ENCODE peak calls at places on chromosomes 4 and X, in seven cellular contexts. S, F, B, I, Z, K and C are unnamed samples.

GRCh38 chr4:90080116-90080515 is 47.1 kb upstream of the CCSER1 start:
- DNase-seq in S (no peak), F (no peak), B (no peak), I (no peak), Z (no peak), K (no peak), C (no peak)

GRCh38 chrX:20347486-20347885 is 80.8 kb upstream of the RPS6KA3 start:
- DNase-seq in S (no peak), F (no peak), B (no peak), I (no peak), Z (no peak), K (no peak), C (no peak)

GRCh38 chrX:125713633-125714032 is 394.0 kb downstream of the TEX13C start:
- DNase-seq in S (no peak), F (no peak), B (no peak), I (no peak), Z (no peak), K (no peak), C (no peak)

GRCh38 chr4:5976431-5976830 is 41.8 kb downstream of the C4orf50 start:
- DNase-seq in S (no peak), F (no peak), B (peak; percentile 56), I (no peak), Z (no peak), K (no peak), C (no peak)

GRCh38 chrX:102840871-102841705 is 96.0 kb upstream of the RAB40AL start:
- DNase-seq in S (no peak), F (no peak), B (peak; percentile 69), I (no peak), Z (no peak), K (no peak), C (no peak)

GRCh38 chr4:31741321-31741720 is 1021.2 kb downstream of the PCDH7 start:
- DNase-seq in S (no peak), F (no peak), B (no peak), I (no peak), Z (no peak), K (no peak), C (no peak)

GRCh38 chr4:158783775-158784174 is 14.9 kb downstream of the FNIP2 start:
- DNase-seq in S (no peak), F (no peak), B (no peak), I (no peak), Z (no peak), K (no peak), C (no peak)

GRCh38 chr4:108917255-108917654 is 154.4 kb upstream of the ETNPPL start:
- DNase-seq in S (no peak), F (no peak), B (peak; percentile 35), I (no peak), Z (no peak), K (no peak), C (no peak)

GRCh38 chr4:81314897-81315470 is 100.0 kb upstream of the PRKG2 start:
- DNase-seq in S (no peak), F (no peak), B (no peak), I (no peak), Z (no peak), K (no peak), C (no peak)

GRCh38 chr4:138348055-138348454 is 105.9 kb upstream of the SLC7A11 start:
- DNase-seq in S (no peak), F (no peak), B (no peak), I (no peak), Z (no peak), K (no peak), C (no peak)

GRCh38 chr4:1961563-1961962 is 47.2 kb downstream of the NELFA start:
- DNase-seq in S (no peak), F (no peak), B (no peak), I (no peak), Z (no peak), K (no peak), C (no peak)

GRCh38 chr4:61540944-61541343 is 340.8 kb downstream of the ADGRL3 start:
- DNase-seq in S (no peak), F (no peak), B (peak; percentile 45), I (no peak), Z (no peak), K (no peak), C (no peak)

GRCh38 chrX:130539721-130540321 is 138.0 kb downstream of the RBMX2 start:
- DNase-seq in S (no peak), F (no peak), B (peak; percentile 65), I (no peak), Z (no peak), K (no peak), C (peak; percentile 32)

GRCh38 chr4:39354178-39354503 is 12.0 kb downstream of the RFC1 start:
- DNase-seq in S (no peak), F (no peak), B (no peak), I (no peak), Z (no peak), K (no peak), C (no peak)

GRCh38 chr4:3276961-3277360 is 15.9 kb upstream of the RGS12 start:
- DNase-seq in S (no peak), F (no peak), B (no peak), I (no peak), Z (no peak), K (peak; percentile 10), C (no peak)

GRCh38 chr4:140497776-140498636 is at the start of gene MGAT4D:
- DNase-seq in S (no peak), F (no peak), B (peak; percentile 73), I (peak; percentile 4), Z (no peak), K (no peak), C (no peak)
- TF ChIP-seq POLR2AphosphoS5 in S (no peak), F (no peak), B (no peak), I (no peak), Z (no peak), K (no peak), C (no peak)

GRCh38 chrX:136745215-136746173 is 35.2 kb downstream of the ARHGEF6 start:
- DNase-seq in S (no peak), F (no peak), B (no peak), I (no peak), Z (no peak), K (no peak), C (no peak)
- TF ChIP-seq POLR2AphosphoS5 in S (no peak), F (no peak), B (no peak), I (no peak), Z (no peak), K (no peak), C (no peak)

GRCh38 chr4:178784491-178784890 is 1342.3 kb upstream of the AGA start:
- DNase-seq in S (no peak), F (no peak), B (no peak), I (no peak), Z (no peak), K (no peak), C (no peak)
- TF ChIP-seq POLR2AphosphoS5 in S (no peak), F (no peak), B (no peak), I (no peak), Z (no peak), K (no peak), C (no peak)

GRCh38 chr4:169096221-169096620 is 86.2 kb upstream of the CBR4 start:
- DNase-seq in S (no peak), F (no peak), B (no peak), I (no peak), Z (no peak), K (no peak), C (no peak)

GRCh38 chr4:169100656-169101055 is 90.6 kb upstream of the CBR4 start:
- DNase-seq in S (no peak), F (no peak), B (no peak), I (no peak), Z (no peak), K (no peak), C (no peak)

GRCh38 chr4:169098969-169099685 is 89.1 kb upstream of the CBR4 start:
- DNase-seq in S (no peak), F (no peak), B (no peak), I (no peak), Z (no peak), K (no peak), C (no peak)

GRCh38 chr4:169099775-169100180 is 89.7 kb upstream of the CBR4 start:
- DNase-seq in S (no peak), F (no peak), B (no peak), I (no peak), Z (no peak), K (no peak), C (peak; percentile 40)

GRCh38 chr4:169098054-169098896 is 88.2 kb upstream of the CBR4 start:
- DNase-seq in S (no peak), F (no peak), B (no peak), I (no peak), Z (no peak), K (no peak), C (no peak)
- TF ChIP-seq POLR2AphosphoS5 in S (no peak), F (no peak), B (no peak), I (no peak), Z (no peak), K (no peak), C (no peak)

DNA sequence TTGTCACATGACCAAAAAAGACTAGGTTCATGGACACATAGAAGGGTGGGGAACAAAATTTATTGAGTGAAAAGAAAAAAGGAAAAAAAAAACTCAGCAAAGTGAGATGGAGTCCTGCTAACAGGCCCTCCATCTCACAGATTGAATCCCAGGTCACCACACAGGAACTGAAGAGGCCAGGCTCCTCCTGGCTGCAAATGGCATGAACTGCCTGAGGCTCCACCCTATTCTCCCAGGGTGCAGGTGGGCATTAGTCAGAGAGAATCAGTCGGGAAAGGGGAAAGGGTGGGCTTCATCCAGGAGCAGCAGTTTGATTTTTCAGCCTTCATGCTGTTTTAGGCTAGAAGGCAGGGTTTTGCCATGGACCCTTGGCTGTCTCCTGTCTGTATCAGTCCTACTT is 128.5 kb upstream of the GRID2 start:
- DNase-seq in S (no peak), F (no peak), B (peak; percentile 74), I (no peak), Z (no peak), K (no peak), C (no peak)
- TF ChIP-seq POLR2AphosphoS5 in S (no peak), F (no peak), B (no peak), I (no peak), Z (no peak), K (no peak), C (no peak)

DNA sequence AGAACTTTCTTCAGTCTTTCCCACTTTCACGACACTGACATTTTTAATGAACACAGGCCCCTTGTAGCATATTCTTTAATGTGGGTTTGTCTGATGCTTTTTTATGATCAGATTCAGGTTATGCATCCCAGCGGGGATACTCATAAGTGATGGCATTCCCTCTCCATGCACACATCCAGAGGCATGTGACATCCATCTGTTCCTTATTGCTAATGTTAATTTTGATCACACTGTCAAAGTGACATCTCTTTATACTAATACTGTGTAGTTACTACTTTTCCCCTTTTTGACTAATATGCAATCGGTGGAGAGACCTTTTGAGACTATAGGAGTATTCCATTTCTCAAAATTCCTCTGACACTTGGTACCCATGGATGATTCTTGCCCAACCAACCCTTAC is 43.8 kb upstream of the HS3ST1 start:
- DNase-seq in S (no peak), F (no peak), B (no peak), I (no peak), Z (no peak), K (no peak), C (no peak)
- TF ChIP-seq POLR2AphosphoS5 in S (no peak), F (no peak), B (no peak), I (no peak), Z (no peak), K (no peak), C (no peak)

DNA sequence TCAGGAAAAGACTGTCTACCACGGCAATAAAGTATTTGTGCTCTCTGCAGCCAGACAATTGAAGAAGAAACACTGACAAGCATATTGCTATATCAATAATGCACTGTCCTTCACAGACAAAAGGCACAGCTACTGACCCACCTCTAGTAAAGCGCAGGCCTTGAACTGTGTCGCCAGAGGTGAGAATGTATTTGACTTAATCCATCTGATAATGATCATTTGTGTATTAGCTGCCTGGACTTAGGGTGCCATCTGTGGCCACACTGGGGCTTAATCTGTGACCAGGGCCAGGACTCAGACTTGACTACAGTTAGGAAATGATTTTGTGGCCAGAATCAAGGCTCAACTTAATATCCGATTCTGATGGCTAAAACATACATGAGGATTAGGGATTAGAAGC is 260.4 kb downstream of the SMARCA1 start:
- DNase-seq in S (no peak), F (no peak), B (no peak), I (no peak), Z (no peak), K (no peak), C (no peak)
- TF ChIP-seq POLR2AphosphoS5 in S (no peak), F (no peak), B (no peak), I (no peak), Z (no peak), K (no peak), C (no peak)